ENCODE peak calls at places on chromosomes 13 and 19, in ten cellular contexts. B is transverse colon, K is body of pancreas, G is H1, I is heart left ventricle, W is sigmoid colon, X is IMR-90, H is adrenal gland, C is uterus, P is suprapubic skin. E is an unnamed sample. For H3K36me3, the result is how much of the 10 kb centered on the place peaks cover.

GRCh38 chr13:63517376-63517775 is 2101.7 kb upstream of the PCDH20 start:
- DNase-seq in P (no peak), B (no peak), K (no peak), I (no peak), H (no peak), W (no peak), X (peak), C (no peak), G (no peak), E (no peak)

GRCh38 chr19:47752440-47753211 is 7.3 kb downstream of the NOP53 start:
- DNase-seq in W (no peak), C (no peak), I (no peak), P (peak), H (no peak), B (no peak), X (no peak), G (no peak), K (no peak), E (no peak)

GRCh38 chr19:17406039-17406886 is 833 bp upstream of the BST2 start:
- DNase-seq in K (no peak), P (no peak), H (peak), C (no peak), I (no peak), W (no peak), B (peak), G (no peak), X (no peak), E (no peak)

GRCh38 chr13:35954207-35954560 is 177.0 kb downstream of the DCLK1 start:
- DNase-seq in B (no peak), K (no peak), X (no peak), P (no peak), C (no peak), G (no peak), I (no peak), W (no peak), H (no peak), E (no peak)

GRCh38 chr13:80884031-80884785 is 543.3 kb upstream of the SPRY2 start:
- DNase-seq in X (no peak), H (no peak), K (no peak), B (no peak), W (no peak), P (no peak), I (no peak), G (no peak), C (no peak), E (no peak)

GRCh38 chr19:10699650-10700335 is 1.4 kb upstream of the QTRT1 start:
- DNase-seq in W (no peak), K (peak), H (peak), X (peak), I (no peak), B (peak), P (no peak), C (no peak), G (no peak), E (no peak)

GRCh38 chr13:110816500-110816899 is 98.4 kb downstream of the ANKRD10 start:
- DNase-seq in I (no peak), G (no peak), K (no peak), P (no peak), X (no peak), C (no peak), H (no peak), W (no peak), B (no peak), E (no peak)

GRCh38 chr13:93794197-93794885 is 567.7 kb downstream of the GPC6 start:
- DNase-seq in X (peak), G (no peak), W (no peak), P (no peak), K (no peak), B (no peak), C (no peak), H (no peak), I (no peak), E (no peak)

GRCh38 chr19:18218159-18218558 is 8.1 kb downstream of the PDE4C start:
- DNase-seq in H (no peak), I (no peak), X (no peak), K (no peak), C (no peak), P (no peak), G (no peak), W (no peak), B (no peak), E (no peak)

GRCh38 chr13:33639640-33640080 is 178.3 kb upstream of the RFC3 start:
- DNase-seq in I (no peak), K (no peak), B (no peak), P (no peak), H (no peak), G (no peak), X (no peak), C (no peak), W (no peak), E (no peak)

GRCh38 chr13:94515352-94515751 is 35.9 kb upstream of the DCT start:
- DNase-seq in X (no peak), G (no peak), C (no peak), H (no peak), I (no peak), K (no peak), B (no peak), P (no peak), W (no peak), E (no peak)

GRCh38 chr19:39539165-39539518 is 819 bp downstream of the EID2 start:
- DNase-seq in W (no peak), I (no peak), K (no peak), H (no peak), B (no peak), P (no peak), C (no peak), X (peak), G (no peak), E (no peak)

GRCh38 chr13:75231235-75231634 is 250.7 kb downstream of the TBC1D4 start:
- DNase-seq in C (no peak), P (no peak), G (no peak), I (no peak), W (no peak), X (no peak), K (no peak), B (no peak), H (no peak), E (no peak)

GRCh38 chr13:77338961-77339401 is 12.1 kb upstream of the MYCBP2 start:
- DNase-seq in H (no peak), I (no peak), G (no peak), K (no peak), B (no peak), W (no peak), C (no peak), X (no peak), P (no peak), E (no peak)
- TF ChIP-seq POLR2A in H (no peak), I (no peak), G (no peak), K (no peak), B (no peak), W (no peak), C (no peak), X (no peak), P (no peak), E (no peak)

GRCh38 chr19:12947702-12948596 is 2.3 kb downstream of the RAD23A start:
- DNase-seq in B (no peak), I (no peak), P (no peak), W (no peak), H (no peak), G (no peak), C (no peak), X (no peak), K (no peak), E (no peak)
- H3K36me3 ChIP-seq in B (under half), I (half or more), P (half or more), W (half or more), H (under half), G (under half), C (under half), X (half or more), K (under half), E (under half)

GRCh38 chr13:69617587-69617986 is 490.0 kb upstream of the ATXN8OS start:
- DNase-seq in C (no peak), B (no peak), G (no peak), P (no peak), I (no peak), W (no peak), X (no peak), K (no peak), H (no peak), E (no peak)
- TF ChIP-seq POLR2A in C (no peak), B (no peak), G (no peak), P (no peak), I (no peak), W (no peak), X (no peak), K (no peak), H (no peak), E (no peak)

DNA sequence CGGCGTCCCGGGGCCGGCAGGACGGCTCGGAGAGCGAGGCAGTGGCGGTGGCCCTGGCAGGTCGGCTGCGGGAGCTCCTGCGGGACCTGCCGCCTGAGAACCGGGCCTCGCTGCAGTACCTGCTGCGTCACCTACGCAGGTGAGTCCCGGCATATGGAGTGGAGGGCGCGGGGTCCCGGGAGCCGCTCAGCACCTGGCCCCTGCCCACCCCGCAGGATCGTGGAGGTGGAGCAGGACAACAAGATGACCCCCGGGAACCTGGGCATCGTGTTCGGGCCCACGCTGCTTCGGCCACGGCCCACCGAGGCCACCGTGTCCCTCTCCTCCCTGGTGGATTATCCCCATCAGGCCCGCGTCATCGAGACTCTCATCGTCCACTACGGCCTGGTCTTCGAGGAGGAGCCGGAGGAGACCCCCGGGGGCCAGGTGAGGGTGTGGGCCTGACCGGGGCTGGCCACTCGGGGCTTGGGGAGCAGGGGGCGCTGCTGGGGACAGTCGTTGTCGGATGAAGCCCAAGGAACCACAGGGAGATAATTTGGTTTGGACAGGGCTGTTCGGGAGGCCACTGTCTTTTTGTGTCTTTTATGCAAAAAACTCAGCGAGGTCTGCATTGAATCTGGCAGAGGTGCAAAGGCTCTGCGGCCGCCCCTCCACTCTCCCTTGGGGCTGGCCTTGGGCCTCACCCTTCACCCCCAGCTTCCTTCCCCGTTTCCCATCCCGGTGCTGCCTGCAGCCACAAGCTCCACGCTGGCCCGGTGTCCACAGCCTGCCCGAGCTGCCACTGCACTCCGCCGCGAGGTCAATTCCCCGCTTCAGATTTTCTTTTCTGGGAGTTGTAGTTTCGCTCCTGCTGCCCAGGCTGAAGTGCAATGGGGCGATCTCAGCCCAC is 12.0 kb downstream of the POLR2E start:
- DNase-seq in W (no peak), X (no peak), C (no peak), H (no peak), I (no peak), B (peak), K (no peak), G (no peak), P (no peak), E (no peak)
- H3K36me3 ChIP-seq in W (under half), X (under half), C (under half), H (under half), I (under half), B (under half), K (under half), G (half or more), P (under half), E (under half)

E was measured in vagina.